ENCODE peak calls at places on chromosomes 12 and 14, in seven cellular contexts. M, I, P, H, N, V and S are unnamed samples. For H3K9me3, the result is how much of the 10 kb centered on the place peaks cover.

GRCh38 chr14:84202486-84202885 is 1327.5 kb upstream of the FLRT2 start:
- DNase-seq in M (no peak), I (no peak), P (no peak), H (no peak), N (no peak), V (no peak), S (no peak)

GRCh38 chr12:108907861-108908302 is 28.0 kb downstream of the DAO start:
- DNase-seq in M (no peak), I (peak), P (no peak), H (no peak), N (no peak), V (no peak), S (no peak)

GRCh38 chr12:64707362-64707761 is 51.8 kb downstream of the GNS start:
- DNase-seq in M (no peak), I (no peak), P (no peak), H (no peak), N (no peak), V (no peak), S (no peak)

GRCh38 chr14:83779266-83779665 is 1750.7 kb upstream of the FLRT2 start:
- DNase-seq in M (no peak), I (no peak), P (no peak), H (no peak), N (peak), V (no peak), S (no peak)

GRCh38 chr12:115860619-115861018 is 416.9 kb downstream of the MED13L start:
- DNase-seq in M (no peak), I (no peak), P (no peak), H (no peak), N (no peak), V (no peak), S (no peak)

GRCh38 chr12:96985515-96986362 is 78.7 kb downstream of the NEDD1 start:
- DNase-seq in M (peak), I (no peak), P (peak), H (peak), N (no peak), V (peak), S (peak)

GRCh38 chr14:52951730-52952481 is 1.1 kb upstream of the FERMT2 start:
- DNase-seq in M (no peak), I (peak), P (no peak), H (peak), N (peak), V (peak), S (no peak)

GRCh38 chr12:93407283-93407962 is 29.7 kb downstream of the NUDT4 start:
- DNase-seq in M (no peak), I (no peak), P (no peak), H (no peak), N (peak), V (no peak), S (no peak)

GRCh38 chr14:77613207-77613606 is 3.2 kb downstream of the SPTLC2 start:
- DNase-seq in M (no peak), I (no peak), P (no peak), H (no peak), N (no peak), V (no peak), S (no peak)

GRCh38 chr12:40668095-40668494 is 24.1 kb upstream of the CNTN1 start:
- DNase-seq in M (no peak), I (no peak), P (no peak), H (no peak), N (no peak), V (no peak), S (no peak)

GRCh38 chr14:104107611-104108569 is 22.4 kb downstream of the ASPG start:
- DNase-seq in M (peak), I (no peak), P (peak), H (peak), N (no peak), V (peak), S (no peak)

GRCh38 chr14:75205586-75205985 is 29.2 kb upstream of the TMED10 start:
- DNase-seq in M (no peak), I (no peak), P (no peak), H (no peak), N (no peak), V (no peak), S (no peak)

GRCh38 chr14:101069666-101070362 is 166.3 kb upstream of the RTL1 start:
- DNase-seq in M (peak), I (peak), P (no peak), H (peak), N (no peak), V (no peak), S (no peak)

GRCh38 chr12:50569321-50569720 is 64.5 kb downstream of the DIP2B start:
- DNase-seq in M (no peak), I (no peak), P (no peak), H (no peak), N (no peak), V (no peak), S (no peak)

GRCh38 chr12:79439179-79439825 is 251.5 kb downstream of the PAWR start:
- DNase-seq in M (no peak), I (no peak), P (no peak), H (no peak), N (no peak), V (no peak), S (no peak)

GRCh38 chr12:110373025-110373876 is 30.3 kb downstream of the ANAPC7 start:
- DNase-seq in M (no peak), I (no peak), P (no peak), H (no peak), N (no peak), V (no peak), S (no peak)

GRCh38 chr12:79698966-79699365 is 8.2 kb upstream of the PAWR start:
- DNase-seq in M (no peak), I (no peak), P (no peak), H (no peak), N (no peak), V (no peak), S (no peak)

GRCh38 chr14:50533314-50533705 is 941 bp upstream of the MAP4K5 start:
- DNase-seq in M (no peak), I (no peak), P (no peak), H (no peak), N (no peak), V (no peak), S (no peak)

GRCh38 chr12:57726151-57726883 is 12.2 kb downstream of the AGAP2 start:
- DNase-seq in M (peak), I (peak), P (no peak), H (peak), N (peak), V (peak), S (no peak)

GRCh38 chr12:29783773-29784666 is at the start of gene TMTC1:
- DNase-seq in M (peak), I (peak), P (no peak), H (peak), N (peak), V (peak), S (no peak)

GRCh38 chr12:7935773-7936581 is at the start of gene SLC2A3:
- DNase-seq in M (no peak), I (peak), P (peak), H (peak), N (peak), V (peak), S (peak)

GRCh38 chr12:111455448-111456320 is 50.0 kb downstream of the SH2B3 start:
- DNase-seq in M (no peak), I (peak), P (no peak), H (no peak), N (peak), V (no peak), S (no peak)

GRCh38 chr12:99711246-99711645 is 63.7 kb downstream of the GARIN6 start:
- DNase-seq in M (no peak), I (peak), P (no peak), H (no peak), N (no peak), V (no peak), S (no peak)

GRCh38 chr12:42794811-42795210 is 205.3 kb upstream of the PRICKLE1 start:
- DNase-seq in M (no peak), I (no peak), P (no peak), H (no peak), N (no peak), V (no peak), S (no peak)

GRCh38 chr12:6644903-6645302 is 2.3 kb downstream of the ACRBP start:
- DNase-seq in M (no peak), I (no peak), P (no peak), H (peak), N (no peak), V (no peak), S (no peak)

GRCh38 chr12:132437252-132438138 is 52.5 kb upstream of the FBRSL1 start:
- DNase-seq in M (no peak), I (no peak), P (no peak), H (no peak), N (no peak), V (no peak), S (no peak)

GRCh38 chr12:120257041-120257821 is 8.3 kb downstream of the PXN start:
- DNase-seq in M (no peak), I (peak), P (no peak), H (no peak), N (peak), V (peak), S (no peak)

GRCh38 chr12:77847665-77848431 is 17.2 kb downstream of the NAV3 start:
- DNase-seq in M (no peak), I (no peak), P (no peak), H (no peak), N (peak), V (no peak), S (no peak)

GRCh38 chr12:82527165-82527780 is 159.4 kb upstream of the TMTC2 start:
- DNase-seq in M (no peak), I (no peak), P (peak), H (peak), N (peak), V (no peak), S (no peak)

GRCh38 chr14:60324837-60325236 is 75.8 kb downstream of the PPM1A start:
- DNase-seq in M (no peak), I (no peak), P (no peak), H (no peak), N (no peak), V (no peak), S (no peak)

GRCh38 chr14:74973003-74973614 is 17.7 kb upstream of the PGF start:
- DNase-seq in M (no peak), I (no peak), P (no peak), H (peak), N (no peak), V (no peak), S (no peak)

GRCh38 chr14:58298477-58298879 is at the start of gene ARID4A:
- DNase-seq in M (peak), I (no peak), P (peak), H (peak), N (no peak), V (peak), S (peak)

GRCh38 chr14:71692496-71692895 is 239.7 kb upstream of the RGS6 start:
- DNase-seq in M (no peak), I (peak), P (no peak), H (no peak), N (no peak), V (no peak), S (no peak)

GRCh38 chr12:6953417-6954315 is 2.5 kb downstream of the PTPN6 start:
- DNase-seq in M (peak), I (no peak), P (no peak), H (peak), N (no peak), V (no peak), S (peak)

GRCh38 chr14:65290830-65291229 is 121.7 kb upstream of the FUT8 start:
- DNase-seq in M (no peak), I (peak), P (no peak), H (no peak), N (peak), V (no peak), S (no peak)

GRCh38 chr12:122402264-122402663 is 20.2 kb downstream of the CLIP1 start:
- DNase-seq in M (no peak), I (no peak), P (no peak), H (no peak), N (no peak), V (no peak), S (no peak)

GRCh38 chr12:122403831-122404230 is 18.6 kb downstream of the CLIP1 start:
- DNase-seq in M (no peak), I (no peak), P (no peak), H (no peak), N (no peak), V (no peak), S (no peak)

GRCh38 chr12:122403115-122403770 is 19.2 kb downstream of the CLIP1 start:
- DNase-seq in M (no peak), I (no peak), P (no peak), H (no peak), N (no peak), V (no peak), S (no peak)

GRCh38 chr12:122399254-122399591 is 23.2 kb downstream of the CLIP1 start:
- DNase-seq in M (no peak), I (no peak), P (no peak), H (no peak), N (no peak), V (no peak), S (no peak)

GRCh38 chr12:122399592-122400373 is 22.7 kb downstream of the CLIP1 start:
- DNase-seq in M (peak), I (peak), P (peak), H (peak), N (peak), V (peak), S (peak)
- H3K4me3 ChIP-seq in M (peak), I (no peak), P (peak), H (no peak), N (no peak), V (peak), S (peak)

GRCh38 chr12:25250744-25251730 is at the start of gene KRAS:
- DNase-seq in M (peak), I (peak), P (peak), H (peak), N (peak), V (peak), S (peak)
- H3K27ac ChIP-seq in M (peak), I (peak), P (peak), H (peak), N (peak), V (peak), S (peak)

GRCh38 chr12:46024099-46024498 is 33.7 kb upstream of the SCAF11 start:
- DNase-seq in M (no peak), I (no peak), P (no peak), H (no peak), N (no peak), V (no peak), S (no peak)
- H3K9me3 ChIP-seq in M (under half), I (under half), P (under half), H (under half), N (under half), V (under half), S (under half)

DNA sequence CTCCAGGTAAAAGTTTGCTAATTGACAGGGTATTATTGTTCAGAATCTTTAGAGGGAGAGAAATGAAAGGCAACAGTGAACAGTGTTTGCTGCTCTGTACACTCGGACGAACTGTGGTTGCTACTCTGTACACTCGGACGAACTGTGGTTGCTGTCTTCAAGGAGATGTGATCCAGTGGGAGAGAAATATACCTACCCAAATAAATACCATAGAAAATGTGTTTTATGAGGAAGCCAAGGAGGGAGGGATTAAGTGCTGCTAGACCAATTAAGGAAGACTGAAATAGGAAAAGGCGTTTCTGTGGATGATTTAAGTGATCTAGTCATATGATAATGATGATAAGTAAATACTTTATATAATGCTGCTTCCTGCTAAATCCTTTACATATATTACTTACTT is 2.7 kb downstream of the STK38L start:
- DNase-seq in M (no peak), I (no peak), P (no peak), H (no peak), N (no peak), V (no peak), S (no peak)
- H3K4me3 ChIP-seq in M (no peak), I (no peak), P (no peak), H (no peak), N (no peak), V (no peak), S (no peak)

GRCh38 chr14:30796707-30797106 is 77.7 kb upstream of the COCH start:
- DNase-seq in M (no peak), I (no peak), P (no peak), H (no peak), N (no peak), V (no peak), S (no peak)

GRCh38 chr14:30798961-30799360 is 75.4 kb upstream of the COCH start:
- DNase-seq in M (no peak), I (no peak), P (no peak), H (no peak), N (no peak), V (no peak), S (no peak)

GRCh38 chr14:30799933-30800332 is 74.4 kb upstream of the COCH start:
- DNase-seq in M (no peak), I (no peak), P (no peak), H (no peak), N (no peak), V (no peak), S (no peak)

DNA sequence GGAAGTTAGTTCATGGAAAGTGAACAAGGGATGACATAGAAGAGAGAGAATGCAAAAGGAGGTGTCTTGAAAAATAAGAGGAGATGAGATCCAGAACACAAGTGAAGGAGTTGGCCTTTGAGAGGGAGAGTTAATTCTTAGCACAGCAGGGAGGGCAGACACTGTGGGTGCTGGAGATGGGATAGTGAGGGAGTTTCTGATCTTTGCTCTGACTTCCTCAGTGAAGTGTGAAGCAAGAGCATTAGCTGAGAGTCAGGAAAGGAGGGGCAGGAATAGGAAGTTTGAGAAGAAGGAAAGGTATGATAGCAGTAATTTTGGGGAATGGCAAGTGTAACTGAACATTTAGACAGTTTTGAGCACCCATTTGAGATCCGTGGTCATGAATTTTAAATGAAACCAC is 75.8 kb upstream of the COCH start:
- DNase-seq in M (no peak), I (no peak), P (no peak), H (no peak), N (no peak), V (no peak), S (no peak)
- H3K27ac ChIP-seq in M (no peak), I (no peak), P (no peak), H (no peak), N (no peak), V (no peak), S (no peak)